ENCODE peak calls at places on chromosomes 11 and 22, in six cellular contexts. T is stomach, P is A549, U is heart left ventricle, L is ovary, E is right lobe of liver. A is an unnamed sample.

GRCh38 chr11:30879322-30880020 is 293.3 kb upstream of the MPPED2 start:
- DNase-seq in E (no peak), T (peak; percentile 26), U (peak; percentile 53), P (no peak), L (no peak), A (peak; percentile 19)

GRCh38 chr11:112459001-112459400 is 198.3 kb upstream of the PLET1 start:
- DNase-seq in E (no peak), P (no peak), L (no peak), T (no peak), U (no peak), A (no peak)

GRCh38 chr11:35059040-35059439 is 79.9 kb upstream of the CD44 start:
- DNase-seq in P (no peak), L (no peak), T (no peak), E (no peak), U (no peak), A (no peak)

GRCh38 chr11:7796842-7797241 is at the start of gene OR5P2:
- DNase-seq in L (no peak), T (no peak), P (no peak), E (no peak), U (no peak), A (no peak)

GRCh38 chr22:27406389-27406861 is 395.1 kb downstream of the MN1 start:
- DNase-seq in T (no peak), E (no peak), U (no peak), P (no peak), L (no peak), A (no peak)

GRCh38 chr11:70650075-70650909 is 252.0 kb downstream of the CTTN start:
- DNase-seq in P (peak; percentile 73), U (peak; percentile 67), E (no peak), T (peak; percentile 51), L (peak; percentile 60), A (peak; percentile 46)

GRCh38 chr11:122180435-122180834 is 64.4 kb upstream of the BLID start:
- DNase-seq in P (no peak), T (no peak), L (no peak), U (no peak), E (no peak), A (no peak)

GRCh38 chr22:43209523-43209890 is 22.6 kb upstream of the TTLL12 start:
- DNase-seq in T (no peak), U (no peak), E (no peak), L (no peak), P (no peak), A (no peak)

GRCh38 chr22:25673721-25674120 is 68.3 kb upstream of the MYO18B start:
- DNase-seq in L (no peak), E (no peak), U (no peak), T (no peak), P (no peak), A (no peak)

GRCh38 chr22:40728731-40729189 is 49.5 kb downstream of the MCHR1 start:
- DNase-seq in T (peak; percentile 62), E (no peak), U (no peak), L (no peak), P (no peak), A (peak; percentile 39)

GRCh38 chr11:2671748-2672147 is 28.0 kb downstream of the KCNQ1OT1 start:
- DNase-seq in T (peak; percentile 21), L (no peak), E (peak; percentile 15), U (no peak), P (no peak), A (no peak)

GRCh38 chr11:103175461-103176129 is 66.4 kb downstream of the DYNC2H1 start:
- DNase-seq in P (no peak), L (no peak), T (no peak), E (no peak), U (no peak), A (no peak)

GRCh38 chr11:75603791-75604736 is 42.0 kb downstream of the SERPINH1 start:
- DNase-seq in L (no peak), E (no peak), P (no peak), U (no peak), T (no peak), A (no peak)

GRCh38 chr11:74004046-74004693 is 4.7 kb downstream of the UCP3 start:
- DNase-seq in E (no peak), L (no peak), T (no peak), P (no peak), U (no peak), A (no peak)

GRCh38 chr11:12454782-12455181 is 77.4 kb downstream of the PARVA start:
- DNase-seq in U (no peak), P (no peak), E (no peak), L (no peak), T (no peak), A (no peak)

GRCh38 chr11:65873280-65874156 is 918 bp upstream of the EFEMP2 start:
- DNase-seq in T (peak; percentile 97), E (peak; percentile 96), P (peak; percentile 95), L (peak; percentile 99), U (peak; percentile 96), A (peak; percentile 94)

GRCh38 chr11:88175004-88175706 is at the start of gene RAB38:
- DNase-seq in T (peak; percentile 64), L (peak; percentile 43), P (no peak), U (peak; percentile 18), E (peak; percentile 66), A (peak; percentile 17)

GRCh38 chr11:80362578-80362977 is 921.7 kb upstream of the TENM4 start:
- DNase-seq in T (no peak), L (no peak), U (no peak), P (no peak), E (no peak), A (no peak)

GRCh38 chr22:37095113-37095512 is 14.4 kb downstream of the TMPRSS6 start:
- DNase-seq in L (no peak), U (no peak), T (no peak), P (no peak), E (no peak), A (no peak)

GRCh38 chr11:12420706-12421105 is 43.3 kb downstream of the PARVA start:
- DNase-seq in U (no peak), T (no peak), E (no peak), P (no peak), L (no peak), A (no peak)

GRCh38 chr11:2693271-2693833 is 6.4 kb downstream of the KCNQ1OT1 start:
- DNase-seq in U (no peak), L (peak; percentile 15), T (no peak), P (no peak), E (peak; percentile 45), A (no peak)

GRCh38 chr11:44625759-44626523 is 60.5 kb downstream of the CD82 start:
- DNase-seq in L (peak; percentile 4), P (no peak), T (peak; percentile 20), E (no peak), U (peak; percentile 13), A (peak; percentile 2)

GRCh38 chr11:105937738-105938137 is 84.3 kb downstream of the MSANTD4 start:
- DNase-seq in T (no peak), U (no peak), P (no peak), L (no peak), E (no peak), A (no peak)

GRCh38 chr22:27667121-27667843 is 134.3 kb downstream of the MN1 start:
- DNase-seq in U (peak; percentile 63), P (no peak), E (no peak), L (peak; percentile 56), T (no peak), A (no peak)

GRCh38 chr11:16404781-16405180 is 48.4 kb upstream of the SOX6 start:
- DNase-seq in E (no peak), U (no peak), P (no peak), T (no peak), L (no peak), A (no peak)

GRCh38 chr22:28930357-28931007 is 47.1 kb downstream of the ZNRF3 start:
- DNase-seq in P (no peak), L (no peak), E (no peak), T (no peak), U (no peak), A (no peak)

GRCh38 chr22:41822289-41823057 is 10.4 kb upstream of the SREBF2 start:
- DNase-seq in L (no peak), T (no peak), E (no peak), P (peak; percentile 67), U (no peak), A (peak; percentile 58)

GRCh38 chr11:82978422-82979099 is 77.0 kb downstream of the DDIAS start:
- DNase-seq in P (no peak), T (no peak), U (no peak), E (no peak), L (no peak), A (no peak)

GRCh38 chr11:120688166-120688565 is 176.6 kb downstream of the GRIK4 start:
- DNase-seq in T (no peak), L (no peak), U (no peak), P (no peak), E (no peak), A (no peak)
- TF ChIP-seq CTCF in T (no peak), L (no peak), U (no peak), P (no peak), E (no peak), A (no peak)

GRCh38 chr11:64304316-64305072 is 830 bp upstream of the ESRRA start:
- DNase-seq in L (peak; percentile 86), T (peak; percentile 97), E (peak; percentile 93), U (peak; percentile 93), P (peak; percentile 96), A (peak; percentile 91)
- TF ChIP-seq POLR2A in L (peak; percentile 5), T (no peak), E (peak; percentile 17), U (no peak), P (peak; percentile 42), A (no peak)

GRCh38 chr11:102111011-102111786 is 952 bp downstream of the YAP1 start:
- DNase-seq in E (peak; percentile 82), P (peak; percentile 69), T (peak; percentile 79), L (peak; percentile 89), U (peak; percentile 79), A (peak; percentile 76)
- H3K4me1 ChIP-seq in E (peaks cover 30% of the 10 kb centered on the region), P (peaks cover 39% of the 10 kb centered on the region), T (peaks cover 49% of the 10 kb centered on the region), L (peaks cover 7% of the 10 kb centered on the region), U (peaks cover 7% of the 10 kb centered on the region), A (no peaks in the 10 kb centered on the region)

DNA sequence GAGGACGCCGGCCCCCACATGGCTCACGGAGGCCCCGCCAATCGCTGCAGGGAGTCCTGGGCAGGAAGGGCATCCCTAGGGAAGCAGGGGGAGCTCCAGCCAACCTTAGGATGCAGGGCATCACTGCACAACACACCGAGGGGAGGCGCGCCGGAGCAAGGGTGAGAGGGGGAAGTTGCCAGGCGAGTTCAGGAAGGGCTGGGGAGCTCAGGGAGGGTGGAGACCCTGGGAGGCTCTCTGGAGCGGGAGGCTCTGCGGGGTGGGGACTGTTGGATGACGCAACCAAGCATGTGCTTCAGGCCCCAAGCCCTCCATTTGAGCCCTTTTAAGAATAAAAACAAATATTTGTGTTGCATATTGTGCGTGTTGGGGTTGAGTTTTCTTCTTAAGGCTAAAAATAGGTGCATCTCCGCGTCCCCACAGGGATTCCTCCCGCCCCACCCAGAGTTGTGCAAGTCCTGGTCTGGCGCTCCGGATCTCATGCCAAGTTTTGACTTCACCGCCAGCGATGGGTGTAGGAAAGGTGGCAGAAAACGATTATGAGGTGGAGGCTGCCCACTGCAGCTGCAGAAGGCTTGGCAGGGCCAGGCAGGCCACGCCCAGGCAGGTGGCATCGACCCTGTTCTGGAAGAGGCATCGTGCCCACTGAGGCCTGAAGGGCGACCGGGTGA is 65.2 kb downstream of the WNT7B start:
- DNase-seq in T (peak; percentile 36), U (peak; percentile 55), L (no peak), E (no peak), P (peak; percentile 72), A (peak; percentile 80)
- TF ChIP-seq CTCF in T (no peak), U (no peak), L (no peak), E (no peak), P (peak; percentile 39), A (no peak)

A was measured in prostate gland.